ENCODE peak calls at places on chromosome 9, in four cellular contexts. R, G, T and S are unnamed samples.

GRCh38 chr9:115952667-115953316 is 200.8 kb upstream of the PAPPA start:
- DNase-seq in G (no peak), T (no peak), R (peak; percentile 84), S (peak; percentile 13)

GRCh38 chr9:3549243-3549642 is 23.4 kb upstream of the RFX3 start:
- DNase-seq in G (no peak), R (no peak), T (peak; percentile 56), S (no peak)

GRCh38 chr9:94867281-94867841 is 140.9 kb downstream of the AOPEP start:
- DNase-seq in T (peak; percentile 17), G (peak; percentile 78), R (peak; percentile 99), S (peak; percentile 89)

GRCh38 chr9:129726322-129727160 is 26.3 kb downstream of the PTGES start:
- DNase-seq in T (peak; percentile 97), R (peak; percentile 87), G (peak; percentile 88), S (peak; percentile 30)

GRCh38 chr9:135985459-135985774 is 24.2 kb upstream of the UBAC1 start:
- DNase-seq in T (no peak), G (no peak), R (no peak), S (no peak)

GRCh38 chr9:15612962-15613361 is 60.1 kb downstream of the CCDC171 start:
- DNase-seq in R (no peak), G (no peak), T (no peak), S (no peak)

GRCh38 chr9:129164246-129164930 is 13.7 kb downstream of the IER5L start:
- DNase-seq in T (no peak), G (no peak), R (no peak), S (peak; percentile 72)

GRCh38 chr9:137772281-137772873 is 105.2 kb upstream of the CACNA1B start:
- DNase-seq in T (no peak), G (peak; percentile 11), R (peak; percentile 18), S (no peak)

GRCh38 chr9:91817106-91817492 is 132.9 kb downstream of the ROR2 start:
- DNase-seq in G (no peak), R (no peak), T (no peak), S (no peak)

GRCh38 chr9:106862115-106862945 is 636 bp upstream of the ZNF462 start:
- DNase-seq in T (peak; percentile 73), R (peak; percentile 43), G (no peak), S (no peak)

GRCh38 chr9:104861406-104861805 is 66.5 kb downstream of the ABCA1 start:
- DNase-seq in G (no peak), T (no peak), R (no peak), S (no peak)

GRCh38 chr9:115116620-115117284 is 1.2 kb downstream of the TNC start:
- DNase-seq in G (no peak), T (no peak), R (no peak), S (no peak)

GRCh38 chr9:72602629-72603028 is 81.2 kb downstream of the TMC1 start:
- DNase-seq in T (no peak), R (no peak), G (no peak), S (no peak)

GRCh38 chr9:111475195-111475594 is 9.0 kb downstream of the ECPAS start:
- DNase-seq in G (no peak), R (no peak), T (no peak), S (no peak)

GRCh38 chr9:113626735-113627495 is 163.4 kb downstream of the RGS3 start:
- DNase-seq in T (no peak), R (no peak), G (no peak), S (no peak)

GRCh38 chr9:30235068-30235467 is 2149.4 kb upstream of the ACO1 start:
- DNase-seq in R (no peak), G (no peak), T (no peak), S (no peak)

GRCh38 chr9:93300175-93300572 is 116.2 kb downstream of the WNK2 start:
- DNase-seq in T (peak; percentile 13), R (no peak), G (no peak), S (no peak)

GRCh38 chr9:133528001-133528886 is 3.5 kb upstream of the MYMK start:
- DNase-seq in R (no peak), T (no peak), G (no peak), S (no peak)
- H3K4me2 ChIP-seq in R (no peak overlapping the region), T (no peak overlapping the region), G (no peak overlapping the region), S (no peak overlapping the region)

GRCh38 chr9:16871358-16872151 is 1.1 kb upstream of the BNC2 start:
- DNase-seq in T (peak; percentile 69), G (no peak), R (peak; percentile 62), S (no peak)
- TF ChIP-seq CHD2 in T (no peak), G (no peak), R (no peak), S (no peak)

DNA sequence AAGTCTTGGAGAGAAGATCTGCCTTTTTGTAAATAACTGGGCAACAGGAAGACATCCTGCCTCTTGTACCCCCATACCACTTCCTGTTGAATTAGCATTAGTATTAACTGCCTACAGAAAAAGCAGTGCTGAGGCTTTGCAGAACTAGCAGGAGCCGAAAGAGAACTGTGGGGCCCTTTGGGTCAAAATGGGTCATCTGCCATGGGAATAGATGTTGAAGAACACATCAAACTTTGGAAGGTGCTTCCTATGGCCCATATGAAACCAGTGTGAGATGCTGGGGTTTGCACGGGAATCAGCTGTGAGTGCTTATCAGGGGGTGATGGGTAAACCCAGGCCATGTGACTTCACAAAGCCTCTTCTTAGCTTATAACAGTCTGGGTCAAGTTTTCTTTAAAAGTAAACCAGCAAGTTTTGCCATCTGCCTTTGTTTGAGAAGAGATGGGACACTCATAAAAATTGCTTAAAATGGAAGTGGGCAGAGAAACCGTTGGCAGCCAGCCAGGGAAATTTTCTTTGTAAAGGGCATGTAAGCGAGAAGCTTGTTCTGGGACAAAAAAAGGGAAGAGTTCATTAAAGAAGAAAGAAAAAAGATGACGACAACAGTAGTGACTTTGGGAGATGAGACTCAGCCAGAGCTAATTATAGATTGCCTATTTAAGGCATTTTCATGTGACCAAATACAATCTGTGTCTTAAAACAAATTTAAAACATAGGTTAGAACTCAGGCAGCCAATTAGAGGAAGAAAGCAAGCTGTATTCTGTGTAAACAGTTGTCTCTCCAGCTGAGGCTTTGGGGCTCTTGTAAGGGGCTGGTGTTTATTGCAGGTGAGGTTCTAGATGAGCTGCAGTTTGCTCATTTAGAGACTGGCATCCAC is 4.4 kb downstream of the SLC25A25 start:
- DNase-seq in R (peak; percentile 62), T (no peak), G (peak; percentile 56), S (no peak)
- H3K4me2 ChIP-seq in R (peak overlapping the region; percentile 67), T (peak overlapping the region; percentile 64), G (peak overlapping the region; percentile 60), S (peak overlapping the region; percentile 53)

DNA sequence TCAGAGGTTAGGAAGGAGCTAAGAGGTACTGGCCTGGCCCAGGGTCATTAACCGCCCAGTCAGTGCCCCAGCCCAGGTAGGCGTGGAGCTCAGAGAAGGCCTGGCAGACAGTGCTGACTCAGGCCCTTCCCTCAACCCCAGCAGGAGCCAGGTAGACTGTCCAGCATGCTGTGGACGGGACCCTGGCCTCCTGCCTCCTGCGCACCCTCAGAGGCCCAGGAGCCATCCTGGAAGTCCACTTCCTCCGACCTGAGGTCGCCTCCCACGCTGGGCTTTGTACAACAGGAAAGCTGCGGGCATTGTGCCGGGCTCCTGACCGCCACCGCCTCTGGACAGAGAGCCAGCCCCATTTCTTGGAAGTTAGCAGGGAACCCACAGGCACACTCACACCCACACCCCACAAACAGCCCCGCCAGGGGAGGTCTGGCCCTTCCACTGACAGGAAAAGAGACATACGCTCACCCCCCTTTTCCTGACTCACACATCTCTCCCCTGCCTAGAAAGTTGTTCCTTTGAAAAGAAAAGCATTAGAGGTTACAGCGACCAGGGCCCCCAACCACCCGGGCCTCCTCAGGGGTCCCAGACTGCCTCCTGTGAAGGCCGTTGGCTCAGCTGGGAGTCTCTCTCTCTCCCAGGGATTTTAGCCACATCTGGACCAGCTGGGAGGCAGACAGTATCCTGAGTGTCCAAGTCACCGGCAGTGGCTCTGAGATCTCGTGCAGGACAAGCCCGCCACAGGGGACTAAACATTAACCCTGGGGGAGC is 7.7 kb downstream of the RALGDS start:
- DNase-seq in R (no peak), T (no peak), G (no peak), S (no peak)
- TF ChIP-seq CHD2 in R (no peak), T (no peak), G (no peak), S (no peak)

GRCh38 chr9:14031015-14031414 is 282.9 kb downstream of the NFIB start:
- DNase-seq in T (no peak), G (peak; percentile 7), R (no peak), S (no peak)
- H3K4me2 ChIP-seq in T (no peak overlapping the region), G (no peak overlapping the region), R (peak overlapping the region; percentile 53), S (no peak overlapping the region)

GRCh38 chr9:27400334-27400875 is 103.5 kb upstream of the EQTN start:
- DNase-seq in R (no peak), T (no peak), G (no peak), S (no peak)
- TF ChIP-seq CHD2 in R (no peak), T (no peak), G (no peak), S (no peak)

DNA sequence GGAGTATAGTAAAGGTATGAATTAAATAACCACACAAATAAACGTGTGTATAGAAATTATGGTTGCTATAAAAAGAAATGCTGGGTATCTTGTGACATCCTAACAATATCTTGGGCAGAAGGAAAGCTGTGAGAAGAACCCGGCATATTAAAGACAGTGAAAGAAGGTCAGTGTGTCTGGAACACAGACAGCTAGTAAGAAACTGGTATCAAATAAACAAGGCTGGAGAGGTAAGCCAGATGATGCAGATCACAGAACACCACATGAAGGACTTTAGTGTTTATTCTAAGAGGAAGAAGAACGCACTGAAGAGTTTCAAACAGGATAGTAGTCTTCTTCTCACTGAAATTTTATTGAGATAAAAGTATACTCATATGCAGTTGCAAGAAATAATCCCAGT is 24.4 kb downstream of the TMEM245 start:
- DNase-seq in T (no peak), G (no peak), R (no peak), S (no peak)
- H3K4me2 ChIP-seq in T (no peak overlapping the region), G (no peak overlapping the region), R (no peak overlapping the region), S (no peak overlapping the region)

GRCh38 chr9:127976943-127977871 is 3.6 kb downstream of the EEIG1 start:
- DNase-seq in R (no peak), G (no peak), T (no peak), S (no peak)

GRCh38 chr9:127979333-127980055 is 1.3 kb downstream of the EEIG1 start:
- DNase-seq in T (peak; percentile 62), G (peak; percentile 66), R (peak; percentile 54), S (peak; percentile 41)

GRCh38 chr9:127979015-127979332 is 1.8 kb downstream of the EEIG1 start:
- DNase-seq in G (no peak), T (no peak), R (no peak), S (no peak)

GRCh38 chr9:127976498-127976897 is 4.3 kb downstream of the EEIG1 start:
- DNase-seq in T (no peak), R (no peak), G (no peak), S (no peak)

DNA sequence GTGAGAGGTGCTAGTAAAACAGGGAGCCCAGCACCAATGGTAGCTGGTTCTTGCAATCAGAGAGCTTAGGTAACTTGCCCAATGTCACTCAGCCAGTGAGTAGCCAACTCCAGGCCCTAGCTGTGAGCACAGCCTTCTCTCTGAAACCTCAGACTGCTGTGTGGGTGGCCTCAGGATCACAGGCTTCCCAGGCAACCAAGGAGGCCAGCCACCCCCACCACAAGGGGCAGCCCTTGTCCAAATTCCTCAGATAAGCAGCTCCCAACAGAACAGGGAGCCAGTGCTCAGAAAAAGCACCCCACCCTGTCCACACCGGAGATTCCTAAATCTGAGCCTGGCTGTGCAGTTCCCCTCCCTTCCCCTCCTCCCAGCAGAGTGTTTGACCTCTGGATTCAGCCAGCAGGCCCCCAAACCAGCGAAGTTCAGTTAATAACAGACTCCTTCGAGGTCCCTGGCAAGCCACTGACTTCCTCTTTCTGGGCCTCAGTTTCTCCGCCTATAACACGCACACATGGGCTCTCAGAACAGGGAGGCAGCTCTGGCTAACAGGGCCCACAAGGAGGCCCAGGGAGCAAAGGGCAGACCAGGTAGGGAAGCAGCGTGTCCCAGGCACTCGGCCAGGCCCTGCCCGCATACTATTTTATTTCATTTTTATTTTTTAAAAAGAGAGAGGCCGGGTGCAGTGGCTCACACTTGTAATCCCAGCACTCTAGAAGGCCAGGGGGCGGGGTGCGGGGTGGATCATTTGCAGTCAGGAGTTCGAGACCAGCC is 2.7 kb downstream of the EEIG1 start:
- DNase-seq in R (peak; percentile 65), T (no peak), G (peak; percentile 81), S (no peak)
- TF ChIP-seq CHD2 in R (no peak), T (no peak), G (no peak), S (no peak)

GRCh38 chr9:88344013-88344412 is 44.2 kb upstream of the SPIN1 start:
- DNase-seq in R (no peak), T (no peak), G (no peak), S (no peak)
- H3K4me2 ChIP-seq in R (no peak overlapping the region), T (no peak overlapping the region), G (no peak overlapping the region), S (no peak overlapping the region)